ENCODE peak calls at places on chromosomes 12 and 14, in nine cellular contexts. U is thoracic aorta; B is CD8-positive, alpha-beta T cell; V is tibial artery; O is left lung; G is breast epithelium; C is adrenal gland; T is fibroblast of lung; H is tibial nerve. Y is an unnamed sample.

GRCh38 chr14:77051101-77051500 is 22.6 kb upstream of the IRF2BPL start:
- DNase-seq in B (no peak), O (peak), C (peak), T (no peak), G (peak), U (peak), V (peak), H (peak), Y (no peak)

GRCh38 chr14:61280526-61281185 is 482 bp downstream of the TMEM30B start:
- DNase-seq in O (peak), B (peak), U (no peak), H (peak), V (peak), T (peak), C (peak), G (peak), Y (no peak)

GRCh38 chr14:80364274-80364673 is 153.0 kb upstream of the DIO2 start:
- DNase-seq in H (no peak), G (no peak), U (no peak), O (no peak), T (peak), V (no peak), B (no peak), C (no peak), Y (no peak)

GRCh38 chr14:75543258-75543657 is 21.0 kb downstream of the BATF start:
- DNase-seq in H (no peak), B (no peak), U (no peak), C (no peak), T (no peak), O (no peak), G (no peak), V (no peak), Y (no peak)

GRCh38 chr12:131088701-131089525 is 135.2 kb downstream of the ADGRD1 start:
- DNase-seq in B (no peak), H (no peak), U (no peak), G (no peak), V (peak), C (peak), T (no peak), O (peak), Y (no peak)

GRCh38 chr14:75141967-75142366 is 15.1 kb upstream of the NEK9 start:
- DNase-seq in H (no peak), G (no peak), V (no peak), C (no peak), B (no peak), T (peak), O (no peak), U (no peak), Y (no peak)

GRCh38 chr12:53492830-53493609 is 6.2 kb downstream of the MAP3K12 start:
- DNase-seq in O (peak), U (peak), G (peak), H (peak), T (peak), V (peak), B (peak), C (peak), Y (peak)

GRCh38 chr12:92396647-92397258 is 251.1 kb upstream of the BTG1 start:
- DNase-seq in V (no peak), H (no peak), O (no peak), B (no peak), C (peak), T (peak), G (no peak), U (no peak), Y (no peak)

GRCh38 chr12:109255377-109255776 is 53.7 kb downstream of the FOXN4 start:
- DNase-seq in C (no peak), O (no peak), H (no peak), U (no peak), V (no peak), G (no peak), T (peak), B (no peak), Y (no peak)

GRCh38 chr12:100512692-100513091 is 39.0 kb downstream of the NR1H4 start:
- DNase-seq in C (no peak), H (no peak), U (no peak), G (no peak), T (no peak), O (no peak), B (no peak), V (no peak), Y (no peak)

GRCh38 chr12:98901189-98901588 is 256.1 kb downstream of the APAF1 start:
- DNase-seq in H (no peak), B (no peak), T (no peak), O (no peak), V (no peak), U (no peak), C (no peak), G (no peak), Y (no peak)

GRCh38 chr14:39432619-39433451 is 602 bp upstream of the FBXO33 start:
- DNase-seq in B (no peak), T (peak), V (peak), H (peak), C (peak), U (peak), O (peak), G (peak), Y (peak)

GRCh38 chr12:54217774-54218221 is 29.0 kb upstream of the SMUG1 start:
- DNase-seq in T (peak), V (no peak), C (no peak), O (peak), B (no peak), U (no peak), H (no peak), G (no peak), Y (no peak)

GRCh38 chr14:79037593-79037992 is 867.4 kb downstream of the NRXN3 start:
- DNase-seq in B (no peak), U (no peak), C (no peak), T (no peak), O (no peak), H (no peak), G (no peak), V (no peak), Y (no peak)

GRCh38 chr12:5898874-5899273 is 46.2 kb downstream of the ANO2 start:
- DNase-seq in U (no peak), H (no peak), C (no peak), O (no peak), V (no peak), G (no peak), B (no peak), T (no peak), Y (no peak)

GRCh38 chr12:31620311-31620710 is 29.4 kb upstream of the DENND5B start:
- DNase-seq in O (no peak), V (no peak), G (no peak), H (no peak), T (no peak), U (no peak), B (no peak), C (no peak), Y (no peak)

GRCh38 chr12:55946553-55946952 is 15.6 kb downstream of the DGKA start:
- DNase-seq in U (no peak), T (no peak), H (no peak), O (no peak), B (no peak), C (no peak), V (no peak), G (no peak), Y (no peak)

GRCh38 chr12:108564724-108565123 is 2.3 kb downstream of the ISCU start:
- DNase-seq in H (no peak), C (no peak), T (no peak), B (no peak), U (no peak), V (no peak), G (no peak), O (no peak), Y (no peak)

GRCh38 chr14:96501746-96502620 is at the start of gene PAPOLA:
- DNase-seq in V (peak), H (peak), C (peak), G (peak), B (peak), O (peak), T (peak), U (peak), Y (peak)
- TF ChIP-seq CTCF in V (no peak), H (peak), C (peak), G (no peak), B (no peak), O (peak), T (peak), U (peak), Y (no peak)

DNA sequence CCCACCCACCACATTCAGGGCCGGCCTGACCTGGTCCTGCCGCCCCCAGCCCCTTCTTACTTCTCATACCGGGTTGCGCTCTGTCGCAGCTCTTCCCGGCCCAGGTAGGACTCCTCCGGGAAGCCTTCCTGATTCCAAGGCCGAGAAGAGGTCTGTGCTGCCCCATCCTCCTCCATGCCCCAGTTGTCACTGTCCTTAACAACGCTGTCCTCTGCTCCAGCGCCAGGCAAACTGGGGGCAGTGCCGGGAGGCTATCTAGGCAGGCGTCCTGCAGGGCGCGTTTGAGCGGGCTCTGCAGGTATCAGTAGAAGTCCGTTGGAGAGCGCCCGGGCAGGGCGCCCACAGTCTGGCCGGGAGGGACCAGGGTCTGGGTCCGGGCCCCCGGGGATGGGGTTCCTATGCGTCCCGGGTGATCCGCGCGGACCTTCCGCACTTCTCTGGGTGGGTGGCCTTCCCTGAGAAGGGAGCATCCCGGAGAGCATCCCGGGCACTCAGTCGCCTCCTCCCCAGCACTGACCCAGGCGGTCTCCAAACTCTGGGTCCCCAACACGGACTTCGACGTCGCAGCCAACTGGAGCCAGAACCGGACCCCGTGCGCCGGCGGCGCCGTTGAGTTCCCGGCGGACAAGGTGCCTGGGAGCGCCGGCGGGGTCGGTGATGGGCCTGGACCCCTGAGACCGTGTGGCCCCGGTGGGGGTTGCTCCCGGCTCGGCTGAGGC is 897 bp downstream of the AMN start:
- DNase-seq in V (no peak), T (no peak), G (no peak), B (no peak), U (no peak), C (no peak), O (peak), H (no peak), Y (no peak)
- H3K4me3 ChIP-seq in V (no peak), T (peak), G (no peak), B (no peak), U (peak), C (no peak), O (peak), H (peak), Y (no peak)

GRCh38 chr12:113130457-113131135 is 5.0 kb downstream of the RASAL1 start:
- DNase-seq in T (no peak), U (no peak), H (no peak), O (no peak), B (no peak), V (no peak), C (peak), G (no peak), Y (no peak)
- TF ChIP-seq CTCF in T (no peak), U (no peak), H (no peak), O (no peak), B (no peak), V (no peak), C (no peak), G (no peak), Y (peak)

DNA sequence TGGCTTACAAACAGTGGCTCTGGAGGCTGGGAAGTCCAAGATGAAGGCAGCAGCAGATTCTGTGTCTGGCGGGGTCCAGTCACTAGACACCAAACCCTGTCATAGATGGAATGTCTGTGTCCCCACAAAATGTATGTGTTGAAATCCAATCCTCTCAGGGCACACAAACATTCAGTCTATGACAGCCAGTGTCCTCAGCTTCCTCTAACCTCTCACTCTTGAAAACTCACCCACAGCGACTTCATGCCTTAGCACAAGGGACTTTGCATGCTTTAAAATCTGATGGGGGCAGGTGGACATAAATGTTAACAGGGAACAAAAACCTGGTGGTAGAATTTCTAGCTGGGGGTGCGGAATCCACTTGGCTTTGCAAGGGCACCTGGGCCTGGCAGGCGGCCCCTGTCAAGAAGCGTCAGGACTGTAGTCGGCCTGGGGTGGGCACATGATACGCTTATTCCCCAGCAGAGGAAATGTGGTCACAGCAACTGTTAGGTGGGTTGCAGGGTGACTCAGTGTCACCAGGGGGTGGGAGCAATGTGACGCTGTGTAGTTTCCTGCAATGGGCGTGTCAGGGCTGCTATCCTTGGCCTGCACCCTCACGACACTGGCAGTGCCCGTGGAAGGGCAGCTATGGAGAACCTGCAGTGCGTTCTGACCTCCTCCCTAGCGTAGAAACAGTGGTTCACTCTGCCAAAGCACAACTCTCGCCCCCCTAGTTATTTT is 17.7 kb downstream of the RIN3 start:
- DNase-seq in T (no peak), G (no peak), V (no peak), H (no peak), C (no peak), U (no peak), O (no peak), B (peak), Y (no peak)
- H3K4me3 ChIP-seq in T (no peak), G (no peak), V (no peak), H (no peak), C (no peak), U (no peak), O (no peak), B (no peak), Y (no peak)

DNA sequence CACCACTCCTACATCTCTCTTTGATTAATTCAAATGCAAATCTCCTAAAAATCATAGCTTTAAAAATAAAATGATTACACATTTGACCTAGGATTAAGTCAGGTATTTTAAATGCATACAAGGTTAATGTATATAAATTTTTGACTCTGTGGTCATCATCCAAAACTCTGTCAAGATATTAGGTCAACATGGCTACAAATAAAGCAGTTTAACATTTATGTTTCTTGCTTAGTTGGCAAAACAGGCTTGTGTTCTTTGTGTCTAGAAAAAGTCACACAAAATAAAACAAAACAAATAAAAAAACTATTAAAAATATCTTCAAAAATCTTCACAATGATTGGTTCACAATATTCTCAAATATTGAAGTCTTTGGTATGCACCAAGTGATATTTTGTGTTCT is 473.2 kb downstream of the LRFN5 start:
- DNase-seq in U (no peak), T (no peak), C (no peak), O (no peak), B (no peak), G (no peak), V (no peak), H (no peak), Y (no peak)
- TF ChIP-seq CTCF in U (no peak), T (no peak), C (no peak), O (no peak), B (no peak), G (no peak), V (no peak), H (no peak), Y (no peak)

GRCh38 chr12:48182659-48183058 is 785 bp upstream of the CCDC184 start:
- DNase-seq in T (no peak), O (no peak), G (no peak), C (no peak), U (no peak), V (no peak), B (no peak), H (no peak), Y (no peak)
- H3K4me3 ChIP-seq in T (peak), O (peak), G (peak), C (peak), U (peak), V (peak), B (peak), H (peak), Y (peak)

GRCh38 chr12:74537126-74537706 is 419 bp upstream of the ATXN7L3B start:
- DNase-seq in O (no peak), U (no peak), H (no peak), V (no peak), T (peak), G (no peak), B (no peak), C (no peak), Y (peak)

GRCh38 chr12:74539261-74539660 is 1.6 kb downstream of the ATXN7L3B start:
- DNase-seq in B (no peak), T (no peak), O (no peak), H (no peak), V (no peak), U (no peak), G (no peak), C (no peak), Y (no peak)

GRCh38 chr12:74539765-74540526 is 2.3 kb downstream of the ATXN7L3B start:
- DNase-seq in O (no peak), G (no peak), H (no peak), U (no peak), V (no peak), C (no peak), B (no peak), T (no peak), Y (no peak)

GRCh38 chr12:74538491-74539258 is 1.0 kb downstream of the ATXN7L3B start:
- DNase-seq in G (no peak), O (no peak), B (no peak), H (no peak), C (no peak), U (no peak), V (no peak), T (peak), Y (no peak)

DNA sequence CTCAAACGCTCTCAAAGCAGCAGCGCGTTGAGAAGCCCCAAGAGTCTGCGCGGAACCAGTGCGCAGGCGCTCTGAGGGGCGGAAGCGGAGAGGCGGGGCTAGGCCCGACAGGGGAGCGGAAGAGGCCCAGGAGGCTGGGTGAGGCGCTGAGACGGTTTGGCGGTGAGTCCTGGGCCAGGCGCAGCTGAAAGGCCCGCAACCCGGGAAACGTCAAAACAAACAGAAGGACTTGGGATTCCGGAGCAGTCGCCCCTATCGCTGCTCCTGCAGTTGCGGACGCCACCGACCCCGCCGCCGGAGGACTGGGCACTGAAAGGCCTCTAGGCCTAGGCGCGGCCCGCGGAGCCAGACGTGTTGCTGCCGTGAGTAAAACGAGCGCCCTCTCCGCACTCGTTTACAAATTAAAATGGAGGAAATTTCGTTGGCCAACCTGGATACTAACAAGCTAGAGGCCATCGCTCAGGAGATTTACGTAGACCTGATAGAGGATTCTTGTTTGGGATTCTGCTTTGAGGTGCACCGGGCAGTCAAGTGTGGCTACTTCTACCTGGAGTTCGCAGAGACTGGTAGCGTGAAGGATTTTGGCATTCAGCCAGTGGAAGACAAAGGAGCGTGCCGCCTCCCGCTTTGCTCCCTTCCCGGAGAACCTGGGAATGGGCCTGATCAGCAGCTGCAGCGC is at the start of gene ATXN7L3B:
- DNase-seq in C (peak), U (peak), G (peak), B (peak), O (peak), T (peak), V (peak), H (peak), Y (peak)
- TF ChIP-seq CTCF in C (no peak), U (no peak), G (no peak), B (no peak), O (no peak), T (no peak), V (no peak), H (no peak), Y (peak)